ENCODE peak calls at places on chromosomes 1 and 21, in ten cellular contexts. One of them, this sample, is unnamed.

GRCh38 chr1:92446990-92447681 is 39.6 kb downstream of the GFI1 start:
- DNase-seq in activated naive CD4-positive, alpha-beta T cell treated with Interleukin-2 at 50 U/mL for 16 hours: no peak
- DNase-seq in T follicular helper cell: no peak
- DNase-seq in memory B cell: no peak
- DNase-seq in iris pigment epithelial cell: peak
- DNase-seq in T-helper 1 cell: no peak
- DNase-seq in hippocampal formation: no peak
- DNase-seq in right cardiac atrium: no peak
- DNase-seq in stimulated activated CD4-positive, alpha-beta T cell treated with anti-CD3 and anti-CD28 coated beads, Interleukin-1b, Interleukin-23, amount 100 ng/mL, for 24 hours: no peak
- DNase-seq in GM06990: no peak
- DNase-seq in this sample: no peak

GRCh38 chr1:64890699-64891439 is 75.5 kb downstream of the JAK1 start:
- DNase-seq in activated naive CD4-positive, alpha-beta T cell treated with Interleukin-2 at 50 U/mL for 16 hours: no peak
- DNase-seq in right cardiac atrium: no peak
- DNase-seq in T-helper 1 cell: no peak
- DNase-seq in stimulated activated CD4-positive, alpha-beta T cell treated with anti-CD3 and anti-CD28 coated beads, Interleukin-1b, Interleukin-23, amount 100 ng/mL, for 24 hours: no peak
- DNase-seq in GM06990: no peak
- DNase-seq in T follicular helper cell: no peak
- DNase-seq in hippocampal formation: no peak
- DNase-seq in memory B cell: no peak
- DNase-seq in iris pigment epithelial cell: no peak
- DNase-seq in this sample: no peak

GRCh38 chr1:226027861-226028260 is 28.7 kb upstream of the SDE2 start:
- DNase-seq in T follicular helper cell: no peak
- DNase-seq in right cardiac atrium: no peak
- DNase-seq in iris pigment epithelial cell: no peak
- DNase-seq in T-helper 1 cell: no peak
- DNase-seq in stimulated activated CD4-positive, alpha-beta T cell treated with anti-CD3 and anti-CD28 coated beads, Interleukin-1b, Interleukin-23, amount 100 ng/mL, for 24 hours: no peak
- DNase-seq in hippocampal formation: no peak
- DNase-seq in memory B cell: no peak
- DNase-seq in GM06990: no peak
- DNase-seq in activated naive CD4-positive, alpha-beta T cell treated with Interleukin-2 at 50 U/mL for 16 hours: no peak
- DNase-seq in this sample: no peak

GRCh38 chr1:67766117-67766978 is 66.9 kb downstream of the GNG12 start:
- DNase-seq in stimulated activated CD4-positive, alpha-beta T cell treated with anti-CD3 and anti-CD28 coated beads, Interleukin-1b, Interleukin-23, amount 100 ng/mL, for 24 hours: peak
- DNase-seq in memory B cell: peak
- DNase-seq in hippocampal formation: peak
- DNase-seq in activated naive CD4-positive, alpha-beta T cell treated with Interleukin-2 at 50 U/mL for 16 hours: peak
- DNase-seq in GM06990: no peak
- DNase-seq in T follicular helper cell: no peak
- DNase-seq in right cardiac atrium: peak
- DNase-seq in iris pigment epithelial cell: peak
- DNase-seq in T-helper 1 cell: no peak
- DNase-seq in this sample: peak

GRCh38 chr1:232751393-232752140 is 53.6 kb upstream of the MAP10 start:
- DNase-seq in T follicular helper cell: no peak
- DNase-seq in hippocampal formation: no peak
- DNase-seq in T-helper 1 cell: no peak
- DNase-seq in iris pigment epithelial cell: no peak
- DNase-seq in GM06990: no peak
- DNase-seq in stimulated activated CD4-positive, alpha-beta T cell treated with anti-CD3 and anti-CD28 coated beads, Interleukin-1b, Interleukin-23, amount 100 ng/mL, for 24 hours: no peak
- DNase-seq in right cardiac atrium: no peak
- DNase-seq in memory B cell: no peak
- DNase-seq in activated naive CD4-positive, alpha-beta T cell treated with Interleukin-2 at 50 U/mL for 16 hours: no peak
- DNase-seq in this sample: no peak

GRCh38 chr1:155001438-155001687 is 1.2 kb upstream of the ZBTB7B start:
- DNase-seq in right cardiac atrium: no peak
- DNase-seq in GM06990: no peak
- DNase-seq in iris pigment epithelial cell: no peak
- DNase-seq in hippocampal formation: no peak
- DNase-seq in T-helper 1 cell: no peak
- DNase-seq in stimulated activated CD4-positive, alpha-beta T cell treated with anti-CD3 and anti-CD28 coated beads, Interleukin-1b, Interleukin-23, amount 100 ng/mL, for 24 hours: no peak
- DNase-seq in T follicular helper cell: no peak
- DNase-seq in activated naive CD4-positive, alpha-beta T cell treated with Interleukin-2 at 50 U/mL for 16 hours: no peak
- DNase-seq in memory B cell: no peak
- DNase-seq in this sample: no peak

GRCh38 chr1:1426961-1427934 is 6.2 kb upstream of the ANKRD65 start:
- DNase-seq in hippocampal formation: peak
- DNase-seq in GM06990: no peak
- DNase-seq in right cardiac atrium: peak
- DNase-seq in memory B cell: no peak
- DNase-seq in T follicular helper cell: no peak
- DNase-seq in activated naive CD4-positive, alpha-beta T cell treated with Interleukin-2 at 50 U/mL for 16 hours: no peak
- DNase-seq in stimulated activated CD4-positive, alpha-beta T cell treated with anti-CD3 and anti-CD28 coated beads, Interleukin-1b, Interleukin-23, amount 100 ng/mL, for 24 hours: no peak
- DNase-seq in iris pigment epithelial cell: no peak
- DNase-seq in T-helper 1 cell: no peak
- DNase-seq in this sample: peak

GRCh38 chr1:163315773-163316374 is 5.9 kb upstream of the NUF2 start:
- DNase-seq in memory B cell: peak
- DNase-seq in right cardiac atrium: peak
- DNase-seq in hippocampal formation: no peak
- DNase-seq in T-helper 1 cell: peak
- DNase-seq in activated naive CD4-positive, alpha-beta T cell treated with Interleukin-2 at 50 U/mL for 16 hours: peak
- DNase-seq in iris pigment epithelial cell: peak
- DNase-seq in T follicular helper cell: peak
- DNase-seq in stimulated activated CD4-positive, alpha-beta T cell treated with anti-CD3 and anti-CD28 coated beads, Interleukin-1b, Interleukin-23, amount 100 ng/mL, for 24 hours: peak
- DNase-seq in GM06990: no peak
- DNase-seq in this sample: peak

GRCh38 chr1:63775418-63776127 is 1.8 kb downstream of the ROR1 start:
- DNase-seq in T follicular helper cell: no peak
- DNase-seq in stimulated activated CD4-positive, alpha-beta T cell treated with anti-CD3 and anti-CD28 coated beads, Interleukin-1b, Interleukin-23, amount 100 ng/mL, for 24 hours: no peak
- DNase-seq in right cardiac atrium: no peak
- DNase-seq in GM06990: no peak
- DNase-seq in hippocampal formation: no peak
- DNase-seq in memory B cell: no peak
- DNase-seq in T-helper 1 cell: no peak
- DNase-seq in iris pigment epithelial cell: no peak
- DNase-seq in activated naive CD4-positive, alpha-beta T cell treated with Interleukin-2 at 50 U/mL for 16 hours: no peak
- DNase-seq in this sample: no peak

GRCh38 chr1:67468066-67468718 is 38.0 kb upstream of the SERBP1 start:
- DNase-seq in GM06990: no peak
- DNase-seq in right cardiac atrium: no peak
- DNase-seq in stimulated activated CD4-positive, alpha-beta T cell treated with anti-CD3 and anti-CD28 coated beads, Interleukin-1b, Interleukin-23, amount 100 ng/mL, for 24 hours: no peak
- DNase-seq in iris pigment epithelial cell: no peak
- DNase-seq in T-helper 1 cell: no peak
- DNase-seq in T follicular helper cell: no peak
- DNase-seq in activated naive CD4-positive, alpha-beta T cell treated with Interleukin-2 at 50 U/mL for 16 hours: no peak
- DNase-seq in hippocampal formation: no peak
- DNase-seq in memory B cell: no peak
- DNase-seq in this sample: no peak

GRCh38 chr1:6244401-6245054 is 549 bp downstream of the HES3 start:
- DNase-seq in right cardiac atrium: no peak
- DNase-seq in iris pigment epithelial cell: no peak
- DNase-seq in T-helper 1 cell: no peak
- DNase-seq in hippocampal formation: no peak
- DNase-seq in T follicular helper cell: no peak
- DNase-seq in stimulated activated CD4-positive, alpha-beta T cell treated with anti-CD3 and anti-CD28 coated beads, Interleukin-1b, Interleukin-23, amount 100 ng/mL, for 24 hours: no peak
- DNase-seq in activated naive CD4-positive, alpha-beta T cell treated with Interleukin-2 at 50 U/mL for 16 hours: no peak
- DNase-seq in GM06990: peak
- DNase-seq in memory B cell: no peak
- DNase-seq in this sample: no peak

GRCh38 chr1:165898837-165899236 is 71.4 kb downstream of the UCK2 start:
- DNase-seq in GM06990: no peak
- DNase-seq in T follicular helper cell: no peak
- DNase-seq in T-helper 1 cell: no peak
- DNase-seq in stimulated activated CD4-positive, alpha-beta T cell treated with anti-CD3 and anti-CD28 coated beads, Interleukin-1b, Interleukin-23, amount 100 ng/mL, for 24 hours: no peak
- DNase-seq in memory B cell: no peak
- DNase-seq in activated naive CD4-positive, alpha-beta T cell treated with Interleukin-2 at 50 U/mL for 16 hours: no peak
- DNase-seq in hippocampal formation: no peak
- DNase-seq in iris pigment epithelial cell: peak
- DNase-seq in right cardiac atrium: no peak
- DNase-seq in this sample: no peak

GRCh38 chr1:62077821-62078220 is 116.8 kb upstream of the L1TD1 start:
- DNase-seq in activated naive CD4-positive, alpha-beta T cell treated with Interleukin-2 at 50 U/mL for 16 hours: no peak
- DNase-seq in hippocampal formation: no peak
- DNase-seq in stimulated activated CD4-positive, alpha-beta T cell treated with anti-CD3 and anti-CD28 coated beads, Interleukin-1b, Interleukin-23, amount 100 ng/mL, for 24 hours: no peak
- DNase-seq in T follicular helper cell: no peak
- DNase-seq in right cardiac atrium: no peak
- DNase-seq in T-helper 1 cell: no peak
- DNase-seq in memory B cell: no peak
- DNase-seq in iris pigment epithelial cell: no peak
- DNase-seq in GM06990: no peak
- DNase-seq in this sample: no peak

GRCh38 chr1:155295183-155295941 is 5.9 kb downstream of the PKLR start:
- DNase-seq in memory B cell: no peak
- DNase-seq in T-helper 1 cell: no peak
- DNase-seq in hippocampal formation: no peak
- DNase-seq in T follicular helper cell: no peak
- DNase-seq in activated naive CD4-positive, alpha-beta T cell treated with Interleukin-2 at 50 U/mL for 16 hours: no peak
- DNase-seq in right cardiac atrium: no peak
- DNase-seq in iris pigment epithelial cell: no peak
- DNase-seq in GM06990: no peak
- DNase-seq in stimulated activated CD4-positive, alpha-beta T cell treated with anti-CD3 and anti-CD28 coated beads, Interleukin-1b, Interleukin-23, amount 100 ng/mL, for 24 hours: no peak
- DNase-seq in this sample: no peak

GRCh38 chr1:24236170-24237045 is 49.3 kb upstream of the IFNLR1 start:
- DNase-seq in memory B cell: no peak
- DNase-seq in activated naive CD4-positive, alpha-beta T cell treated with Interleukin-2 at 50 U/mL for 16 hours: peak
- DNase-seq in hippocampal formation: no peak
- DNase-seq in GM06990: peak
- DNase-seq in T follicular helper cell: no peak
- DNase-seq in right cardiac atrium: no peak
- DNase-seq in T-helper 1 cell: no peak
- DNase-seq in iris pigment epithelial cell: peak
- DNase-seq in stimulated activated CD4-positive, alpha-beta T cell treated with anti-CD3 and anti-CD28 coated beads, Interleukin-1b, Interleukin-23, amount 100 ng/mL, for 24 hours: peak
- DNase-seq in this sample: peak

GRCh38 chr21:35102488-35103407 is 53.6 kb upstream of the RUNX1 start:
- DNase-seq in activated naive CD4-positive, alpha-beta T cell treated with Interleukin-2 at 50 U/mL for 16 hours: no peak
- DNase-seq in stimulated activated CD4-positive, alpha-beta T cell treated with anti-CD3 and anti-CD28 coated beads, Interleukin-1b, Interleukin-23, amount 100 ng/mL, for 24 hours: peak
- DNase-seq in T follicular helper cell: peak
- DNase-seq in GM06990: peak
- DNase-seq in iris pigment epithelial cell: peak
- DNase-seq in hippocampal formation: peak
- DNase-seq in memory B cell: peak
- DNase-seq in T-helper 1 cell: peak
- DNase-seq in right cardiac atrium: no peak
- DNase-seq in this sample: peak

GRCh38 chr1:151457911-151458882 is 1.1 kb downstream of the POGZ start:
- DNase-seq in iris pigment epithelial cell: peak
- DNase-seq in activated naive CD4-positive, alpha-beta T cell treated with Interleukin-2 at 50 U/mL for 16 hours: peak
- DNase-seq in hippocampal formation: peak
- DNase-seq in stimulated activated CD4-positive, alpha-beta T cell treated with anti-CD3 and anti-CD28 coated beads, Interleukin-1b, Interleukin-23, amount 100 ng/mL, for 24 hours: no peak
- DNase-seq in T-helper 1 cell: peak
- DNase-seq in memory B cell: peak
- DNase-seq in right cardiac atrium: peak
- DNase-seq in T follicular helper cell: peak
- DNase-seq in GM06990: peak
- DNase-seq in this sample: peak

GRCh38 chr1:31626451-31627202 is 9.1 kb downstream of the HCRTR1 start:
- DNase-seq in iris pigment epithelial cell: peak
- DNase-seq in GM06990: no peak
- DNase-seq in right cardiac atrium: peak
- DNase-seq in hippocampal formation: no peak
- DNase-seq in memory B cell: no peak
- DNase-seq in T follicular helper cell: no peak
- DNase-seq in activated naive CD4-positive, alpha-beta T cell treated with Interleukin-2 at 50 U/mL for 16 hours: no peak
- DNase-seq in T-helper 1 cell: no peak
- DNase-seq in stimulated activated CD4-positive, alpha-beta T cell treated with anti-CD3 and anti-CD28 coated beads, Interleukin-1b, Interleukin-23, amount 100 ng/mL, for 24 hours: no peak
- DNase-seq in this sample: no peak

GRCh38 chr1:245184791-245185190 is 30.0 kb downstream of the KIF26B start:
- DNase-seq in stimulated activated CD4-positive, alpha-beta T cell treated with anti-CD3 and anti-CD28 coated beads, Interleukin-1b, Interleukin-23, amount 100 ng/mL, for 24 hours: no peak
- DNase-seq in GM06990: no peak
- DNase-seq in memory B cell: no peak
- DNase-seq in iris pigment epithelial cell: no peak
- DNase-seq in activated naive CD4-positive, alpha-beta T cell treated with Interleukin-2 at 50 U/mL for 16 hours: no peak
- DNase-seq in hippocampal formation: no peak
- DNase-seq in right cardiac atrium: no peak
- DNase-seq in T follicular helper cell: no peak
- DNase-seq in T-helper 1 cell: no peak
- DNase-seq in this sample: no peak

GRCh38 chr1:232333419-232333767 is 296.5 kb downstream of the SIPA1L2 start:
- DNase-seq in hippocampal formation: no peak
- DNase-seq in stimulated activated CD4-positive, alpha-beta T cell treated with anti-CD3 and anti-CD28 coated beads, Interleukin-1b, Interleukin-23, amount 100 ng/mL, for 24 hours: no peak
- DNase-seq in iris pigment epithelial cell: no peak
- DNase-seq in right cardiac atrium: no peak
- DNase-seq in memory B cell: no peak
- DNase-seq in GM06990: no peak
- DNase-seq in T follicular helper cell: no peak
- DNase-seq in T-helper 1 cell: no peak
- DNase-seq in activated naive CD4-positive, alpha-beta T cell treated with Interleukin-2 at 50 U/mL for 16 hours: no peak
- DNase-seq in this sample: no peak

GRCh38 chr1:119948342-119949214 is 52.3 kb upstream of the ADAM30 start:
- DNase-seq in iris pigment epithelial cell: peak
- DNase-seq in T-helper 1 cell: peak
- DNase-seq in T follicular helper cell: peak
- DNase-seq in stimulated activated CD4-positive, alpha-beta T cell treated with anti-CD3 and anti-CD28 coated beads, Interleukin-1b, Interleukin-23, amount 100 ng/mL, for 24 hours: peak
- DNase-seq in hippocampal formation: peak
- DNase-seq in GM06990: peak
- DNase-seq in memory B cell: peak
- DNase-seq in activated naive CD4-positive, alpha-beta T cell treated with Interleukin-2 at 50 U/mL for 16 hours: peak
- DNase-seq in right cardiac atrium: peak
- DNase-seq in this sample: peak

GRCh38 chr1:7611421-7612010 is 159.6 kb upstream of the VAMP3 start:
- DNase-seq in memory B cell: no peak
- DNase-seq in stimulated activated CD4-positive, alpha-beta T cell treated with anti-CD3 and anti-CD28 coated beads, Interleukin-1b, Interleukin-23, amount 100 ng/mL, for 24 hours: no peak
- DNase-seq in hippocampal formation: no peak
- DNase-seq in GM06990: no peak
- DNase-seq in activated naive CD4-positive, alpha-beta T cell treated with Interleukin-2 at 50 U/mL for 16 hours: no peak
- DNase-seq in T follicular helper cell: no peak
- DNase-seq in T-helper 1 cell: no peak
- DNase-seq in iris pigment epithelial cell: no peak
- DNase-seq in right cardiac atrium: no peak
- DNase-seq in this sample: no peak

GRCh38 chr1:116990612-116991151 is 10.9 kb upstream of the CD101 start:
- DNase-seq in hippocampal formation: no peak
- DNase-seq in memory B cell: no peak
- DNase-seq in T follicular helper cell: no peak
- DNase-seq in GM06990: no peak
- DNase-seq in T-helper 1 cell: no peak
- DNase-seq in activated naive CD4-positive, alpha-beta T cell treated with Interleukin-2 at 50 U/mL for 16 hours: no peak
- DNase-seq in right cardiac atrium: peak
- DNase-seq in iris pigment epithelial cell: peak
- DNase-seq in stimulated activated CD4-positive, alpha-beta T cell treated with anti-CD3 and anti-CD28 coated beads, Interleukin-1b, Interleukin-23, amount 100 ng/mL, for 24 hours: no peak
- DNase-seq in this sample: no peak

GRCh38 chr1:79110749-79111148 is 104.2 kb upstream of the ADGRL4 start:
- DNase-seq in iris pigment epithelial cell: no peak
- DNase-seq in hippocampal formation: no peak
- DNase-seq in T-helper 1 cell: no peak
- DNase-seq in activated naive CD4-positive, alpha-beta T cell treated with Interleukin-2 at 50 U/mL for 16 hours: no peak
- DNase-seq in GM06990: no peak
- DNase-seq in memory B cell: no peak
- DNase-seq in right cardiac atrium: no peak
- DNase-seq in T follicular helper cell: no peak
- DNase-seq in stimulated activated CD4-positive, alpha-beta T cell treated with anti-CD3 and anti-CD28 coated beads, Interleukin-1b, Interleukin-23, amount 100 ng/mL, for 24 hours: no peak
- DNase-seq in this sample: no peak

GRCh38 chr1:2787163-2787911 is 14.2 kb downstream of the TTC34 start:
- DNase-seq in T-helper 1 cell: peak
- DNase-seq in right cardiac atrium: peak
- DNase-seq in stimulated activated CD4-positive, alpha-beta T cell treated with anti-CD3 and anti-CD28 coated beads, Interleukin-1b, Interleukin-23, amount 100 ng/mL, for 24 hours: no peak
- DNase-seq in memory B cell: no peak
- DNase-seq in iris pigment epithelial cell: no peak
- DNase-seq in hippocampal formation: no peak
- DNase-seq in T follicular helper cell: no peak
- DNase-seq in GM06990: peak
- DNase-seq in activated naive CD4-positive, alpha-beta T cell treated with Interleukin-2 at 50 U/mL for 16 hours: no peak
- DNase-seq in this sample: no peak

GRCh38 chr1:244817415-244817894 is 18.0 kb upstream of the COX20 start:
- DNase-seq in right cardiac atrium: no peak
- DNase-seq in memory B cell: no peak
- DNase-seq in stimulated activated CD4-positive, alpha-beta T cell treated with anti-CD3 and anti-CD28 coated beads, Interleukin-1b, Interleukin-23, amount 100 ng/mL, for 24 hours: no peak
- DNase-seq in T-helper 1 cell: no peak
- DNase-seq in hippocampal formation: no peak
- DNase-seq in iris pigment epithelial cell: no peak
- DNase-seq in T follicular helper cell: no peak
- DNase-seq in GM06990: no peak
- DNase-seq in activated naive CD4-positive, alpha-beta T cell treated with Interleukin-2 at 50 U/mL for 16 hours: no peak
- DNase-seq in this sample: no peak

GRCh38 chr1:70760170-70760569 is 287.4 kb downstream of the PTGER3 start:
- DNase-seq in iris pigment epithelial cell: no peak
- DNase-seq in right cardiac atrium: no peak
- DNase-seq in activated naive CD4-positive, alpha-beta T cell treated with Interleukin-2 at 50 U/mL for 16 hours: no peak
- DNase-seq in T follicular helper cell: no peak
- DNase-seq in stimulated activated CD4-positive, alpha-beta T cell treated with anti-CD3 and anti-CD28 coated beads, Interleukin-1b, Interleukin-23, amount 100 ng/mL, for 24 hours: no peak
- DNase-seq in memory B cell: no peak
- DNase-seq in T-helper 1 cell: no peak
- DNase-seq in GM06990: no peak
- DNase-seq in hippocampal formation: no peak
- DNase-seq in this sample: no peak

GRCh38 chr1:6554907-6555778 is at the start of gene TAS1R1:
- DNase-seq in activated naive CD4-positive, alpha-beta T cell treated with Interleukin-2 at 50 U/mL for 16 hours: no peak
- DNase-seq in stimulated activated CD4-positive, alpha-beta T cell treated with anti-CD3 and anti-CD28 coated beads, Interleukin-1b, Interleukin-23, amount 100 ng/mL, for 24 hours: no peak
- DNase-seq in memory B cell: no peak
- DNase-seq in right cardiac atrium: peak
- DNase-seq in T-helper 1 cell: no peak
- DNase-seq in GM06990: peak
- DNase-seq in iris pigment epithelial cell: no peak
- DNase-seq in T follicular helper cell: no peak
- DNase-seq in hippocampal formation: no peak
- DNase-seq in this sample: no peak

This sample was measured in GM13976.